ENCODE peak calls at places on chromosomes 5 and 9, in four cellular contexts. U is H7, A is PC-3, K is neural progenitor cell. B is an unnamed sample.

GRCh38 chr9:6910032-6910431 is 152.3 kb downstream of the KDM4C start:
- DNase-seq in U (no peak), A (peak; percentile 29), K (no peak), B (no peak)

GRCh38 chr9:124769451-124770358 is 1.4 kb downstream of the NR6A1 start:
- DNase-seq in U (peak; percentile 81), A (peak; percentile 30), K (peak; percentile 67), B (peak; percentile 26)

GRCh38 chr5:80959768-80960442 is at the start of gene RASGRF2:
- DNase-seq in U (peak; percentile 88), A (no peak), K (peak; percentile 88), B (peak; percentile 66)

GRCh38 chr9:79581388-79581787 is 9.6 kb downstream of the TLE4 start:
- DNase-seq in U (no peak), A (no peak), K (no peak), B (no peak)

GRCh38 chr9:95726756-95727155 is 148.7 kb upstream of the ERCC6L2 start:
- DNase-seq in U (peak; percentile 76), A (peak; percentile 62), K (peak; percentile 74), B (no peak)

GRCh38 chr5:125433457-125433856 is 687.0 kb upstream of the ZNF608 start:
- DNase-seq in U (no peak), A (no peak), K (no peak), B (no peak)

GRCh38 chr5:115457574-115457973 is 87.0 kb downstream of the FEM1C start:
- DNase-seq in U (no peak), A (no peak), K (no peak), B (no peak)

GRCh38 chr9:108234811-108235210 is 621.0 kb downstream of the ACTL7B start:
- DNase-seq in U (no peak), A (no peak), K (no peak), B (no peak)

GRCh38 chr5:112525217-112525616 is 106.1 kb upstream of the EPB41L4A start:
- DNase-seq in U (no peak), A (no peak), K (no peak), B (no peak)

GRCh38 chr5:68345595-68345994 is 130.0 kb downstream of the PIK3R1 start:
- DNase-seq in U (no peak), A (no peak), K (no peak), B (no peak)

GRCh38 chr5:98110270-98110669 is 663.2 kb upstream of the RGMB start:
- DNase-seq in U (no peak), A (peak; percentile 66), K (no peak), B (peak; percentile 28)

GRCh38 chr5:132491368-132492364 is 1.1 kb upstream of the IRF1 start:
- DNase-seq in U (peak; percentile 71), A (no peak), K (peak; percentile 21), B (no peak)

GRCh38 chr5:143061161-143061945 is 291.2 kb downstream of the ARHGAP26 start:
- DNase-seq in U (no peak), A (peak; percentile 84), K (no peak), B (no peak)

GRCh38 chr9:98011122-98011521 is 28.0 kb downstream of the ANP32B start:
- DNase-seq in U (no peak), A (no peak), K (no peak), B (no peak)

GRCh38 chr9:98010450-98010849 is 27.3 kb downstream of the ANP32B start:
- DNase-seq in U (peak; percentile 60), A (peak; percentile 40), K (peak; percentile 33), B (no peak)

GRCh38 chr9:98008764-98009163 is 25.6 kb downstream of the ANP32B start:
- DNase-seq in U (no peak), A (peak; percentile 66), K (no peak), B (no peak)

GRCh38 chr9:98009437-98009836 is 26.3 kb downstream of the ANP32B start:
- DNase-seq in U (no peak), A (no peak), K (no peak), B (no peak)

DNA sequence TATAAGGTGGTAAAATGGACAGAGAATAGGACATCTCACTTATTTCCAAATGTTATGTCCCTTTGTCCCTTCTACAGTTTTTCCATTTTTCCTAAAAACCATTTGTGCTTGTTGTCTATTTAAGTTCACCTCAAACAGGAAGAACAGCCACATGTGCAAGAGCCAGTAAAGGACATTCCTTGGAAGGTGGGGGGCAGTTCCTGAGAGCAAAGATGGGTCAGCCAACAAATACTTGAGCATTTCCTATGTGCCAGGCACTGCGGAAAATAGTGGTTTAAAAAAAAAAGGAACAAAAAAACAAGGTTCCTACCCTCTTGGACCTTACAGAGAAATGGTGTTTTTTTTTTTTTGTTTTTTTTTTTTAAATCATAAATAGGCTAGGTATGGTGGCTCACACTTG is 26.8 kb downstream of the ANP32B start:
- DNase-seq in U (no peak), A (no peak), K (no peak), B (no peak)
- H3K36me3 ChIP-seq in U (peaks cover 39% of the 10 kb centered on the region), A (peaks cover 65% of the 10 kb centered on the region), K (peaks cover 7% of the 10 kb centered on the region), B (peaks cover 97% of the 10 kb centered on the region)

GRCh38 chr5:38719403-38719802 is 126.4 kb upstream of the OSMR start:
- DNase-seq in U (no peak), A (no peak), K (no peak), B (no peak)
- H3K4me3 ChIP-seq in U (no peak overlapping the region), A (no peak overlapping the region), K (no peak overlapping the region), B (no peak overlapping the region)

GRCh38 chr5:11411621-11412020 is 492.6 kb downstream of the CTNND2 start:
- DNase-seq in U (no peak), A (no peak), K (no peak), B (no peak)

GRCh38 chr5:11407553-11408145 is 496.6 kb downstream of the CTNND2 start:
- DNase-seq in U (no peak), A (no peak), K (no peak), B (no peak)
- H3K36me3 ChIP-seq in U (no peaks in the 10 kb centered on the region), A (no peaks in the 10 kb centered on the region), K (no peaks in the 10 kb centered on the region), B (no peaks in the 10 kb centered on the region)

GRCh38 chr5:14009575-14009974 is 65.1 kb upstream of the DNAH5 start:
- DNase-seq in U (no peak), A (peak; percentile 68), K (no peak), B (no peak)

GRCh38 chr5:14016549-14016948 is 72.1 kb upstream of the DNAH5 start:
- DNase-seq in U (no peak), A (no peak), K (no peak), B (no peak)

GRCh38 chr5:14006823-14007510 is 62.5 kb upstream of the DNAH5 start:
- DNase-seq in U (no peak), A (peak; percentile 10), K (no peak), B (no peak)

GRCh38 chr5:14008819-14009311 is 64.4 kb upstream of the DNAH5 start:
- DNase-seq in U (no peak), A (peak; percentile 96), K (no peak), B (peak; percentile 62)

DNA sequence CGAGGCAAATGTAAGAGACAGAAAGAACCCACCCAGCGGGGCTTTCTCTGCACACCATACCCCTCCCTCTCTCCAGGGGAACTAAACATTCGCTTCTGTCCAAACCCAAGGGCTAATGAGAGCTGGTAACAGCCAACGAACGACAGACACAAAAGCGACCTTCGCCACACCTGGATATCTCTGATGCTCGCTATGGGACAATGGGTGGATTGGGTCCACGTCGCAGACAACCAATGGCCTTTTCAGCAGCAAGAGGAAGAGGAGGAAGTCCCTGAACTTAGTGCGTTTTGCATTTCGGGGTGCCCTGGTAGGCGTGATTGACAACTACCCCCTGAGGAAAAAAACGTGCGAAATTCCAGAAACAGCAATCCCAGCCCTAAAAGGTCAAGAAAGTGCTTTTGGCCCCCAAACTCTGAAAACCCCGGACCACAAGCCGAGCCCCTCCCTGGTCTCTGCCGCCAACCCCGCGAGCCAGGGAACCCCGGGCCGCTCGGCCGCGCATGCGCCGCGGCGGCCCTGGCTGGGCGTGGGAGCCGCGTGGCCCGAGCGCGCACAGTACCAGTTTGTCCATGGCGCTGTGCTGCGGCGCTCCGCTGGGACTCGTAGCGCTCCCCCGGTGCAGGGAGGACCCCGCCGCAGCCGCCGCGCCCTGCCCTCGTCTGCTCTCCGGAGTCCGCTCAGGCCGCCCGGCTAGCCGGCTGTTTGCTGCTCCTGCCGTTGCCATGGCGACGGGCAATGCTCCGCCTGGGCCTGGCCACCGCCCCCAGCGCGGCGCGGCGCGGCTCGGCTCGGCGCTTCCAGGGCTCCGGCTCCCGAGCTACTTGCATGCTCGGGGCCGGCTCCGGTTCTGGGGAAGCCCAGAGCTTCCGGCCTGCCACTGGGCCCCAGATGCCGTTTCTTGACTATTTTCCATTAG is 66.9 kb upstream of the DNAH5 start:
- DNase-seq in U (peak; percentile 94), A (peak; percentile 95), K (peak; percentile 98), B (peak; percentile 98)
- H3K4me3 ChIP-seq in U (peak overlapping the region; percentile 50), A (peak overlapping the region; percentile 75), K (peak overlapping the region; percentile 69), B (peak overlapping the region; percentile 59)

GRCh38 chr9:129813661-129814060 is 10.3 kb downstream of the TOR1A start:
- DNase-seq in U (no peak), A (no peak), K (no peak), B (no peak)

GRCh38 chr9:129814432-129815223 is 9.3 kb downstream of the TOR1A start:
- DNase-seq in U (no peak), A (no peak), K (no peak), B (no peak)

GRCh38 chr9:129810788-129811187 is 7.8 kb downstream of the TOR1B start:
- DNase-seq in U (no peak), A (no peak), K (no peak), B (no peak)

GRCh38 chr9:129811967-129812363 is 9.0 kb downstream of the TOR1B start:
- DNase-seq in U (no peak), A (no peak), K (no peak), B (no peak)

GRCh38 chr9:129812385-129812784 is 9.4 kb downstream of the TOR1B start:
- DNase-seq in U (no peak), A (no peak), K (no peak), B (no peak)
- H3K36me3 ChIP-seq in U (peaks cover 12% of the 10 kb centered on the region), A (peaks cover 2% of the 10 kb centered on the region), K (no peaks in the 10 kb centered on the region), B (peaks cover 31% of the 10 kb centered on the region)

B was measured in MG63.